ENCODE peak calls at places on chromosomes 11 and 22, in six cellular contexts. I, H, P, A, Y and T are unnamed samples.
A peak's percentile ranks its signal among the peaks of the same experiment; 100 is the strongest.

GRCh38 chr11:38019072-38019775 is 1421.2 kb upstream of the RAG2 start:
- DNase-seq in I (no peak), P (no peak), Y (peak; percentile 87), H (no peak), A (no peak), T (peak; percentile 57)

GRCh38 chr11:1153951-1154487 is 3.7 kb upstream of the MUC5AC start:
- DNase-seq in P (no peak), Y (peak; percentile 96), I (no peak), A (no peak), H (no peak), T (peak; percentile 95)

GRCh38 chr22:45742866-45743450 is 71.3 kb downstream of the ATXN10 start:
- DNase-seq in Y (no peak), H (no peak), A (no peak), P (no peak), I (no peak), T (no peak)

GRCh38 chr22:30265851-30266444 is 703 bp downstream of the OSM start:
- DNase-seq in P (peak; percentile 67), I (no peak), H (peak; percentile 86), Y (no peak), A (no peak), T (no peak)

GRCh38 chr22:38833061-38833460 is 10.8 kb downstream of the NPTXR start:
- DNase-seq in H (no peak), Y (no peak), I (no peak), P (no peak), A (no peak), T (no peak)

GRCh38 chr22:21753374-21754111 is 17.9 kb upstream of the YPEL1 start:
- DNase-seq in H (no peak), P (no peak), I (no peak), A (no peak), Y (no peak), T (no peak)

GRCh38 chr11:363948-364761 is 5.1 kb upstream of the B4GALNT4 start:
- DNase-seq in H (peak; percentile 74), A (no peak), Y (peak; percentile 73), P (peak; percentile 39), I (no peak), T (peak; percentile 35)

GRCh38 chr11:128689586-128689945 is 4.3 kb upstream of the FLI1 start:
- DNase-seq in A (no peak), Y (no peak), I (no peak), H (no peak), P (no peak), T (no peak)

GRCh38 chr11:44024977-44025376 is 22.8 kb upstream of the ACCSL start:
- DNase-seq in Y (no peak), I (no peak), H (no peak), A (no peak), P (no peak), T (no peak)

GRCh38 chr11:117839234-117839882 is 14.8 kb upstream of the FXYD2 start:
- DNase-seq in H (no peak), Y (no peak), A (no peak), I (no peak), P (no peak), T (no peak)

GRCh38 chr11:29343465-29344333 is 673.1 kb downstream of the KCNA4 start:
- DNase-seq in P (no peak), H (peak; percentile 8), A (peak; percentile 60), Y (peak; percentile 62), I (peak; percentile 28), T (peak; percentile 50)

GRCh38 chr22:21929253-21929652 is 23.4 kb downstream of the PPM1F start:
- DNase-seq in P (no peak), H (no peak), Y (no peak), I (no peak), A (no peak), T (no peak)

GRCh38 chr11:128533473-128533872 is 53.9 kb downstream of the ETS1 start:
- DNase-seq in P (no peak), Y (no peak), H (no peak), I (no peak), A (no peak), T (no peak)

GRCh38 chr11:9922806-9923205 is 258.9 kb downstream of the SWAP70 start:
- DNase-seq in A (no peak), P (no peak), H (no peak), I (no peak), Y (peak; percentile 25), T (no peak)

GRCh38 chr11:925496-926301 is at the start of gene AP2A2:
- DNase-seq in P (peak; percentile 87), I (peak; percentile 94), H (peak; percentile 95), Y (peak; percentile 92), A (peak; percentile 97), T (peak; percentile 76)

GRCh38 chr11:99988105-99988907 is 698.8 kb upstream of the ARHGAP42 start:
- DNase-seq in H (no peak), Y (peak; percentile 9), A (no peak), P (no peak), I (no peak), T (peak; percentile 22)

GRCh38 chr11:117583063-117583801 is 213.8 kb downstream of the DSCAML1 start:
- DNase-seq in P (no peak), A (no peak), I (no peak), Y (peak; percentile 96), H (no peak), T (peak; percentile 98)

GRCh38 chr11:69099193-69099592 is 50.5 kb downstream of the TPCN2 start:
- DNase-seq in Y (no peak), P (no peak), I (no peak), H (no peak), A (no peak), T (no peak)

GRCh38 chr22:32317524-32317923 is 40.1 kb upstream of the RFPL3 start:
- DNase-seq in I (no peak), A (no peak), H (no peak), P (no peak), Y (no peak), T (no peak)

GRCh38 chr11:129013737-129014475 is 71.2 kb upstream of the TP53AIP1 start:
- DNase-seq in P (no peak), I (no peak), A (no peak), H (no peak), Y (no peak), T (no peak)